ENCODE peak calls at places on chromosomes 4 and X, in seven cellular contexts. W is Peyer's patch, E is lower leg skin, S is neural progenitor cell, F is choroid plexus epithelial cell, R is GM06990, C is IMR-90. N is an unnamed sample.
A peak's percentile ranks its signal among the peaks of the same experiment; 100 is the strongest.

GRCh38 chr4:86720508-86721068 is 126.5 kb downstream of the PTPN13 start:
- DNase-seq in W (no peak), E (no peak), S (no peak), F (peak; percentile 36), R (peak; percentile 4), C (peak; percentile 33), N (no peak)

GRCh38 chr4:38188631-38189101 is 228.5 kb downstream of the PTTG2 start:
- DNase-seq in W (peak; percentile 88), E (peak; percentile 32), S (no peak), F (no peak), R (no peak), C (no peak), N (no peak)

GRCh38 chr4:76821661-76822060 is 76.3 kb downstream of the SOWAHB start:
- DNase-seq in W (no peak), E (no peak), S (no peak), F (peak; percentile 58), R (no peak), C (peak; percentile 78), N (no peak)

GRCh38 chrX:43953218-43953617 is 20.0 kb downstream of the NDP start:
- DNase-seq in W (no peak), E (no peak), S (no peak), F (no peak), R (no peak), C (peak; percentile 30), N (no peak)

GRCh38 chr4:30717208-30718020 is 2.8 kb upstream of the PCDH7 start:
- DNase-seq in W (peak; percentile 52), E (no peak), S (peak; percentile 85), F (peak; percentile 70), R (peak; percentile 14), C (peak; percentile 70), N (peak; percentile 34)

GRCh38 chrX:131225078-131225477 is 64.0 kb downstream of the IGSF1 start:
- DNase-seq in W (no peak), E (no peak), S (no peak), F (no peak), R (no peak), C (no peak), N (no peak)

GRCh38 chr4:86835677-86836076 is 13.5 kb downstream of the SLC10A6 start:
- DNase-seq in W (no peak), E (no peak), S (no peak), F (no peak), R (no peak), C (no peak), N (no peak)

GRCh38 chr4:188783160-188783559 is 643.9 kb downstream of the TRIML1 start:
- DNase-seq in W (no peak), E (no peak), S (no peak), F (no peak), R (no peak), C (peak; percentile 11), N (no peak)

GRCh38 chrX:119512145-119512800 is 44.0 kb downstream of the SLC25A5 start:
- DNase-seq in W (peak; percentile 70), E (peak; percentile 36), S (peak; percentile 82), F (peak; percentile 81), R (peak; percentile 10), C (peak; percentile 66), N (peak; percentile 65)

GRCh38 chr4:183746305-183747229 is 87.5 kb downstream of the TRAPPC11 start:
- DNase-seq in W (no peak), E (peak; percentile 44), S (no peak), F (no peak), R (no peak), C (peak; percentile 6), N (no peak)

GRCh38 chr4:169485084-169485483 is 127.3 kb downstream of the NEK1 start:
- DNase-seq in W (no peak), E (no peak), S (no peak), F (no peak), R (no peak), C (peak; percentile 63), N (no peak)

GRCh38 chrX:13283968-13284914 is 35.6 kb downstream of the ATXN3L start:
- DNase-seq in W (no peak), E (peak; percentile 17), S (peak; percentile 75), F (peak; percentile 58), R (no peak), C (peak; percentile 78), N (no peak)

GRCh38 chr4:72701987-72702819 is 133.2 kb upstream of the ADAMTS3 start:
- DNase-seq in W (no peak), E (peak; percentile 18), S (peak; percentile 76), F (peak; percentile 85), R (no peak), C (peak; percentile 49), N (peak; percentile 26)

GRCh38 chr4:73698217-73698616 is 42.2 kb upstream of the CXCL8 start:
- DNase-seq in W (no peak), E (no peak), S (peak; percentile 7), F (peak; percentile 90), R (no peak), C (peak; percentile 58), N (no peak)

GRCh38 chr4:98951710-98952109 is 22.8 kb upstream of the EIF4E start:
- DNase-seq in W (no peak), E (no peak), S (no peak), F (no peak), R (no peak), C (no peak), N (no peak)

GRCh38 chrX:109782994-109783711 is 50.1 kb upstream of the ACSL4 start:
- DNase-seq in W (no peak), E (no peak), S (no peak), F (peak; percentile 20), R (peak; percentile 23), C (peak; percentile 45), N (peak; percentile 26)

GRCh38 chr4:23033796-23034195 is 341.1 kb downstream of the GBA3 start:
- DNase-seq in W (no peak), E (no peak), S (no peak), F (peak; percentile 1), R (no peak), C (no peak), N (no peak)

GRCh38 chr4:9979101-9979815 is 42.0 kb downstream of the SLC2A9 start:
- DNase-seq in W (no peak), E (no peak), S (no peak), F (peak; percentile 76), R (no peak), C (no peak), N (no peak)

GRCh38 chr4:113436360-113436759 is 325.2 kb downstream of the CAMK2D start:
- DNase-seq in W (no peak), E (peak; percentile 43), S (no peak), F (peak; percentile 91), R (no peak), C (peak; percentile 70), N (no peak)

GRCh38 chrX:17046478-17047097 is 100.1 kb downstream of the REPS2 start:
- DNase-seq in W (no peak), E (peak; percentile 41), S (peak; percentile 78), F (peak; percentile 81), R (no peak), C (peak; percentile 67), N (peak; percentile 43)
- TF ChIP-seq CTCF in W (peak; percentile 79), E (no peak), S (peak; percentile 77), F (peak; percentile 79), R (peak; percentile 83), C (peak; percentile 72), N (peak; percentile 68)

DNA sequence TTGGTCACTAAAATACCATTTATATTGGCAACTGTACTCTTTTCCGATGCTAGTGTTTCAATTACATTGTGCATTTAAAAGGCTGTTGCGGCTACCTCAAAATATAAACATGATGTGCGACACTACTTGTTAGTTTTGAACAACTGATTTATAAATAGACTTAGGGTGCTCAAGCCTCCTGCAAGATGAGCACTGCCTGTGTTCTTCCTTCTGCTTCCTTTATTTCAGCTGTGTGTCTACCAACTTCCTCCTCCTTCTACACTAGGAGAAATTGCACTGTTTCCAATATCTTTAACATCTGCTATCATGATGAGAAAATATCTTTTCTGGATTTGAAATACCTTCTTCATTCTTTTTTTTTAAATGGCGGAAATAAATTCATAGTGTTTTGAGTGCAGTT is 24.0 kb downstream of the TET2 start:
- DNase-seq in W (no peak), E (no peak), S (no peak), F (no peak), R (no peak), C (no peak), N (no peak)
- TF ChIP-seq CTCF in W (no peak), E (no peak), S (no peak), F (no peak), R (no peak), C (no peak), N (no peak)

GRCh38 chr4:20954541-20954940 is 254.3 kb downstream of the PACRGL start:
- DNase-seq in W (no peak), E (no peak), S (no peak), F (no peak), R (no peak), C (no peak), N (no peak)
- TF ChIP-seq CTCF in W (no peak), E (no peak), S (no peak), F (no peak), R (no peak), C (no peak), N (no peak)

DNA sequence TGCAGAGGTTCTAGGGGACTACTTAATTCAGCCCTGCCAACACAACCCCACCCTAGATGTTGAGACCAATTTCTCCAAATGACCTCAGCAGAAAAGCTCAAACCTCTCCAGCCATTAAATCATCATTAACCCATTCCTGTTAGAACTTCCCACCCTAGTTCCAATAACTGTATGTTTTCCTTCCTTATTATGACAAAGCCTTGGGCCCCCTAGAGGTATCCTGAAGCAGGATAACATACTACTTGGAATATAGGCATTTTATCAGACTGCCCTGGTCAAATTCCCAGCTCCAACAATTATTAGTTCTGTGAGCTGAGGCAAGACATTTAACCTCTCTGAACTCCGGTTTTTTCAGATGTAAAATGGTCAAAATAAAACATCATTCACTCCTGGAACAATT is 244.6 kb upstream of the TENM3 start:
- DNase-seq in W (no peak), E (no peak), S (no peak), F (peak; percentile 3), R (no peak), C (no peak), N (no peak)
- TF ChIP-seq CTCF in W (no peak), E (no peak), S (peak; percentile 29), F (peak; percentile 40), R (no peak), C (peak; percentile 17), N (no peak)

GRCh38 chr4:129140521-129140920 is 44.6 kb downstream of the C4orf33 start:
- DNase-seq in W (no peak), E (no peak), S (no peak), F (peak; percentile 37), R (no peak), C (no peak), N (no peak)
- TF ChIP-seq CTCF in W (no peak), E (no peak), S (no peak), F (peak; percentile 38), R (no peak), C (no peak), N (no peak)

DNA sequence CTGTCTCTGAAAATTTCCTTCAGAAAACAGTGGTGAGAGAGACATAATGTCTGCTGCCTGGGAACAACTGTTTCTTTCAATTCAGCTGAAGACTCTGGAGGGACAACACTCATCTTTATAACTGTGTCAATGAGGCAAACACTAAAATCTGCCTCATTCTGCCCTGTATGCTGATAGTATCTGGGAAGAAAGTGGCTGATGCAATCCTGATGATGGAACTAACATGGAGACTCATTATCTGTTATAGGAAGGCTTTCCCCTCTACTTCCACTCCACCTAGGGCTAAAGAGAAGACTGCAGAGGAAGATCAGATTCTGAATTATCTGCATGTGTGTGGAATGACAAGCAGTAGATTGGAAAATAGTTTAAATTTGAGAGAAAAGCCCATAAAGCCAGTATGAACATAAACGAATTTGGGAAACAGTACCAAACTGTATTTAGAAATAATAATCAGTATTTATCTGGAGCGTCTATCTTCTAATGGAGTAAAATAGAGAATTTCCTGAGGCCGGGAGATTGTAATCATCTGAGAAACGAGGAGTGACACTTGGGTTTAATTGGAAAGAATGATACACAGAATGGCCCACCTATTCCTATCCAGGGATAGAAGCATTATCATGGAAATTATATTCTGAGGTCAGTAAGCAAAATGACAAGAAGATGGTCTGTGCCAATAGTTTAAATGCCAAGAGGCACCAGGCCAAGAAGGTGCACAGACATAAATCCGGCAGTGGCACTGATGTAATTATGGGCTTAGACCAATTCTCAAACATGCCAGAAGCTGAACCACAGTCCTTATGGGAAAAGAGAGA is 85.4 kb downstream of the SHISA3 start:
- DNase-seq in W (no peak), E (no peak), S (no peak), F (no peak), R (no peak), C (peak; percentile 4), N (no peak)
- TF ChIP-seq CTCF in W (no peak), E (no peak), S (no peak), F (no peak), R (no peak), C (no peak), N (no peak)

N was measured in GM10248.